ENCODE peak calls at places on chromosomes 1 and 21, in seven cellular contexts. E, C, J, H, D, V and G are unnamed samples.

GRCh38 chr1:30413606-30414005 is 309.8 kb downstream of the MATN1 start:
- DNase-seq in C (peak), D (no peak), V (no peak), H (peak), J (no peak), E (no peak), G (no peak)

GRCh38 chr1:47434051-47434842 is 3.6 kb upstream of the FOXD2 start:
- DNase-seq in E (peak), H (peak), D (no peak), V (no peak), C (no peak), J (no peak), G (no peak)

GRCh38 chr1:45008516-45008915 is 2.6 kb downstream of the HECTD3 start:
- DNase-seq in C (no peak), E (no peak), V (no peak), H (no peak), D (no peak), J (no peak), G (no peak)

GRCh38 chr1:219476116-219476515 is 136.8 kb downstream of the ZC3H11B start:
- DNase-seq in D (no peak), C (no peak), V (no peak), E (no peak), H (no peak), J (no peak), G (no peak)

GRCh38 chr1:9181176-9181906 is 52.4 kb upstream of the GPR157 start:
- DNase-seq in H (peak), C (peak), E (no peak), V (peak), D (peak), J (no peak), G (peak)

GRCh38 chr1:21239181-21239580 is 51.1 kb downstream of the ECE1 start:
- DNase-seq in J (no peak), H (no peak), C (no peak), V (no peak), E (no peak), D (no peak), G (no peak)

GRCh38 chr1:35808376-35809155 is 750 bp downstream of the AGO4 start:
- DNase-seq in J (peak), V (peak), D (no peak), H (peak), E (no peak), C (no peak), G (no peak)

GRCh38 chr1:246971322-246971721 is 36.5 kb downstream of the ZNF695 start:
- DNase-seq in C (peak), E (no peak), H (no peak), V (no peak), J (peak), D (peak), G (no peak)

GRCh38 chr21:14693997-14694396 is 147.9 kb upstream of the SAMSN1 start:
- DNase-seq in H (no peak), V (no peak), C (no peak), D (no peak), E (no peak), J (no peak), G (no peak)

GRCh38 chr1:184753608-184754478 is 815 bp downstream of the EDEM3 start:
- DNase-seq in V (peak), E (peak), J (no peak), D (peak), C (peak), H (peak), G (no peak)

GRCh38 chr1:208184993-208185703 is 59.0 kb downstream of the PLXNA2 start:
- DNase-seq in V (no peak), E (no peak), D (no peak), J (peak), C (no peak), H (no peak), G (no peak)

GRCh38 chr1:242187171-242187570 is 188.3 kb upstream of the MAP1LC3C start:
- DNase-seq in J (peak), D (no peak), E (no peak), V (no peak), C (no peak), H (no peak), G (no peak)

GRCh38 chr1:181126871-181127587 is 38.5 kb downstream of the IER5 start:
- DNase-seq in C (no peak), H (no peak), E (no peak), J (no peak), D (no peak), V (no peak), G (peak)

GRCh38 chr1:20279507-20279906 is 11.2 kb upstream of the VWA5B1 start:
- DNase-seq in E (no peak), H (no peak), J (peak), C (no peak), D (no peak), V (no peak), G (no peak)

GRCh38 chr1:111512132-111512874 is 8.9 kb upstream of the ADORA3 start:
- DNase-seq in H (no peak), V (no peak), D (no peak), E (no peak), C (no peak), J (no peak), G (no peak)

GRCh38 chr1:156622581-156623297 is 3.5 kb downstream of the HAPLN2 start:
- DNase-seq in D (no peak), V (no peak), H (peak), J (no peak), C (no peak), E (no peak), G (no peak)

GRCh38 chr1:177650947-177651346 is 318.9 kb downstream of the SEC16B start:
- DNase-seq in E (no peak), H (no peak), C (no peak), J (no peak), D (no peak), V (no peak), G (no peak)

GRCh38 chr1:116570358-116571214 is at the start of gene CD58:
- DNase-seq in C (peak), J (peak), D (peak), E (no peak), V (peak), H (peak), G (peak)

GRCh38 chr1:155188268-155188667 is 14.6 kb downstream of the TRIM46 start:
- DNase-seq in D (no peak), J (no peak), H (peak), V (no peak), E (no peak), C (no peak), G (no peak)

GRCh38 chr1:169595764-169596711 is 9.8 kb upstream of the F5 start:
- DNase-seq in J (peak), H (no peak), D (no peak), E (peak), C (no peak), V (peak), G (no peak)

GRCh38 chr1:91924146-91924545 is 25.1 kb upstream of the BRDT start:
- DNase-seq in J (peak), E (peak), D (no peak), C (no peak), H (no peak), V (no peak), G (no peak)

GRCh38 chr1:89302697-89303332 is 30.2 kb upstream of the GBP5 start:
- DNase-seq in C (no peak), E (no peak), D (no peak), V (no peak), J (no peak), H (peak), G (no peak)